ENCODE peak calls at places on chromosomes 11 and 22, in five cellular contexts. C is activated CD8-positive, alpha-beta memory T cell treated with anti-CD3 and anti-CD28 coated beads for 4 hours; S is memory B cell; K is glutamatergic neuron; E is hepatic stellate cell. O is an unnamed sample.

GRCh38 chr11:60914620-60915249 is 777 bp downstream of the TMEM109 start:
- DNase-seq in C (no peak), S (peak; percentile 39), K (no peak), E (peak; percentile 63), O (peak; percentile 41)

GRCh38 chr11:95556342-95557151 is 233.0 kb downstream of the FAM76B start:
- DNase-seq in C (no peak), S (no peak), K (no peak), E (no peak), O (peak; percentile 27)

GRCh38 chr11:22037505-22037904 is 155.4 kb upstream of the ANO5 start:
- DNase-seq in C (no peak), S (no peak), K (no peak), E (no peak), O (no peak)

GRCh38 chr11:2926611-2927492 is 2.4 kb downstream of the PHLDA2 start:
- DNase-seq in C (no peak), S (no peak), K (peak; percentile 11), E (no peak), O (no peak)

GRCh38 chr11:68373189-68373809 is 60.9 kb downstream of the LRP5 start:
- DNase-seq in C (no peak), S (no peak), K (peak; percentile 70), E (peak; percentile 76), O (peak; percentile 93)

GRCh38 chr11:43997022-43997665 is 50.6 kb upstream of the ACCSL start:
- DNase-seq in C (no peak), S (no peak), K (no peak), E (no peak), O (no peak)

GRCh38 chr11:128200467-128200866 is 386.9 kb downstream of the ETS1 start:
- DNase-seq in C (no peak), S (no peak), K (no peak), E (no peak), O (no peak)

GRCh38 chr11:128632151-128632791 is 44.9 kb upstream of the ETS1 start:
- DNase-seq in C (no peak), S (peak; percentile 43), K (peak; percentile 53), E (peak; percentile 63), O (peak; percentile 68)

GRCh38 chr11:88338223-88338661 is 706 bp upstream of the CTSC start:
- DNase-seq in C (peak; percentile 25), S (peak; percentile 19), K (no peak), E (peak; percentile 29), O (peak; percentile 76)

GRCh38 chr11:73645972-73646631 is at the start of gene PLEKHB1:
- DNase-seq in C (no peak), S (no peak), K (no peak), E (no peak), O (no peak)

GRCh38 chr11:70436501-70436860 is 38.2 kb downstream of the CTTN start:
- DNase-seq in C (no peak), S (no peak), K (no peak), E (no peak), O (no peak)

GRCh38 chr11:46105902-46106301 is 15.4 kb downstream of the PHF21A start:
- DNase-seq in C (no peak), S (no peak), K (no peak), E (no peak), O (no peak)

GRCh38 chr11:78022397-78023396 is at the start of gene KCTD14:
- DNase-seq in C (no peak), S (no peak), K (peak; percentile 32), E (peak; percentile 56), O (peak; percentile 45)

GRCh38 chr11:57405271-57405890 is 14.9 kb upstream of the PRG2 start:
- DNase-seq in C (no peak), S (no peak), K (no peak), E (no peak), O (no peak)

GRCh38 chr11:70203749-70204465 is 811 bp downstream of the FADD start:
- DNase-seq in C (peak; percentile 87), S (peak; percentile 47), K (no peak), E (peak; percentile 78), O (peak; percentile 92)

GRCh38 chr11:34915136-34916013 is 804 bp downstream of the APIP start:
- DNase-seq in C (no peak), S (no peak), K (no peak), E (peak; percentile 30), O (peak; percentile 54)

GRCh38 chr22:49877642-49878041 is 24.0 kb downstream of the ZBED4 start:
- DNase-seq in C (no peak), S (no peak), K (no peak), E (no peak), O (no peak)

GRCh38 chr11:112697371-112697770 is 263.8 kb upstream of the NCAM1 start:
- DNase-seq in C (no peak), S (no peak), K (no peak), E (no peak), O (no peak)

GRCh38 chr11:130528301-130528651 is 79.8 kb downstream of the ADAMTS15 start:
- DNase-seq in C (no peak), S (no peak), K (no peak), E (no peak), O (peak; percentile 50)

GRCh38 chr11:107397357-107397756 is 60.3 kb downstream of the CWF19L2 start:
- DNase-seq in C (no peak), S (no peak), K (peak; percentile 22), E (no peak), O (no peak)

GRCh38 chr11:72924568-72925190 is 110.5 kb downstream of the ATG16L2 start:
- DNase-seq in C (no peak), S (peak; percentile 27), K (no peak), E (peak; percentile 15), O (peak; percentile 49)

GRCh38 chr11:130783322-130783721 is 133.0 kb downstream of the SNX19 start:
- DNase-seq in C (no peak), S (no peak), K (no peak), E (no peak), O (no peak)

GRCh38 chr22:43293661-43294392 is 49.3 kb downstream of the SCUBE1 start:
- DNase-seq in C (no peak), S (no peak), K (peak; percentile 73), E (no peak), O (peak; percentile 69)

GRCh38 chr11:134592391-134592990 is 180.4 kb upstream of the B3GAT1 start:
- DNase-seq in C (peak; percentile 10), S (no peak), K (peak; percentile 82), E (peak; percentile 57), O (no peak)

GRCh38 chr22:46614070-46614931 is 5.9 kb upstream of the GRAMD4 start:
- DNase-seq in C (peak; percentile 47), S (peak; percentile 46), K (no peak), E (no peak), O (no peak)

GRCh38 chr11:31761636-31762035 is 49.5 kb downstream of the PAX6 start:
- DNase-seq in C (no peak), S (no peak), K (no peak), E (no peak), O (no peak)

GRCh38 chr11:17066691-17067090 is 10.8 kb downstream of the RPS13 start:
- DNase-seq in C (no peak), S (no peak), K (no peak), E (no peak), O (no peak)

GRCh38 chr11:114179234-114179941 is 116.8 kb upstream of the NNMT start:
- DNase-seq in C (no peak), S (no peak), K (no peak), E (no peak), O (no peak)

GRCh38 chr11:114059278-114059983 is at the start of gene ZBTB16:
- DNase-seq in C (peak; percentile 39), S (no peak), K (peak; percentile 90), E (no peak), O (no peak)

GRCh38 chr11:118224512-118225180 is at the start of gene JAML:
- DNase-seq in C (no peak), S (no peak), K (no peak), E (no peak), O (no peak)

GRCh38 chr11:9260182-9261146 is 4.7 kb downstream of the DENND5A start:
- DNase-seq in C (no peak), S (no peak), K (no peak), E (no peak), O (no peak)

GRCh38 chr22:24688294-24688693 is 85.3 kb downstream of the GGT1 start:
- DNase-seq in C (no peak), S (no peak), K (no peak), E (no peak), O (no peak)

GRCh38 chr11:13291794-13292193 is 14.2 kb downstream of the BMAL1 start:
- DNase-seq in C (no peak), S (no peak), K (no peak), E (no peak), O (no peak)

GRCh38 chr11:102014756-102015155 is 32.5 kb upstream of the CFAP300 start:
- DNase-seq in C (no peak), S (no peak), K (no peak), E (no peak), O (no peak)

GRCh38 chr11:22192289-22192641 is 620 bp upstream of the ANO5 start:
- DNase-seq in C (no peak), S (no peak), K (no peak), E (no peak), O (no peak)

GRCh38 chr22:39135092-39135896 is 17.2 kb downstream of the CBX7 start:
- DNase-seq in C (no peak), S (no peak), K (peak; percentile 82), E (no peak), O (peak; percentile 50)

GRCh38 chr11:64297722-64298358 is 2.3 kb upstream of the CATSPERZ start:
- DNase-seq in C (no peak), S (no peak), K (no peak), E (no peak), O (no peak)